ENCODE peak calls at places on chromosomes 2 and 18, in four cellular contexts. H is fibroblast of pulmonary artery, S is retina, L is pons. I is an unnamed sample.

GRCh38 chr2:12754643-12755042 is 37.9 kb downstream of the TRIB2 start:
- DNase-seq in L (no peak), S (no peak), H (no peak), I (peak)

GRCh38 chr18:57841568-57841967 is 38.5 kb upstream of the ATP8B1 start:
- DNase-seq in H (no peak), S (no peak), L (no peak), I (no peak)

GRCh38 chr2:28346587-28346986 is 46.1 kb upstream of the FOSL2 start:
- DNase-seq in L (no peak), S (no peak), H (no peak), I (peak)

GRCh38 chr18:59426855-59427254 is 67.8 kb upstream of the LMAN1 start:
- DNase-seq in L (no peak), S (no peak), H (no peak), I (peak)

GRCh38 chr2:222295368-222296041 is 3.3 kb downstream of the PAX3 start:
- DNase-seq in H (peak), S (peak), L (no peak), I (peak)

GRCh38 chr2:159942149-159942548 is 120.3 kb downstream of the PLA2R1 start:
- DNase-seq in S (no peak), L (no peak), H (peak), I (peak)

GRCh38 chr18:22169889-22170420 is 566 bp downstream of the GATA6 start:
- DNase-seq in L (no peak), H (peak), S (no peak), I (peak)

GRCh38 chr2:45610281-45611019 is 617 bp downstream of the SRBD1 start:
- DNase-seq in L (peak), H (peak), S (peak), I (peak)

GRCh38 chr2:102043560-102043959 is 51.8 kb downstream of the IL1R2 start:
- DNase-seq in L (no peak), S (no peak), H (no peak), I (no peak)

GRCh38 chr18:70419526-70419925 is 130.7 kb downstream of the SOCS6 start:
- DNase-seq in H (peak), L (no peak), S (no peak), I (no peak)

GRCh38 chr2:21650566-21650965 is 526.8 kb downstream of the TDRD15 start:
- DNase-seq in L (no peak), S (no peak), H (no peak), I (no peak)

GRCh38 chr18:37334494-37335125 is 231.0 kb downstream of the CELF4 start:
- DNase-seq in S (peak), H (peak), L (no peak), I (no peak)

GRCh38 chr2:28276076-28276618 is 116.5 kb upstream of the FOSL2 start:
- DNase-seq in S (no peak), L (no peak), H (peak), I (no peak)

GRCh38 chr18:9772847-9773677 is 65.0 kb downstream of the RAB31 start:
- DNase-seq in S (peak), H (no peak), L (no peak), I (no peak)

GRCh38 chr18:55405655-55406373 is 182.2 kb downstream of the TCF4 start:
- DNase-seq in H (peak), S (no peak), L (peak), I (peak)

GRCh38 chr2:68926782-68927181 is 25.9 kb downstream of the GKN2 start:
- DNase-seq in L (no peak), H (no peak), S (no peak), I (no peak)

GRCh38 chr2:17056236-17056635 is 390.6 kb upstream of the CYRIA start:
- DNase-seq in S (no peak), H (no peak), L (no peak), I (no peak)

GRCh38 chr2:30139131-30139870 is 7.5 kb upstream of the YPEL5 start:
- DNase-seq in S (no peak), H (no peak), L (no peak), I (no peak)

GRCh38 chr2:202114798-202115197 is 41.7 kb downstream of the KIAA2012 start:
- DNase-seq in S (no peak), L (no peak), H (no peak), I (no peak)

GRCh38 chr18:12119358-12119757 is 25.7 kb downstream of the ANKRD62 start:
- DNase-seq in H (no peak), L (no peak), S (no peak), I (no peak)

GRCh38 chr2:216687111-216687510 is 8.2 kb downstream of the IGFBP5 start:
- DNase-seq in H (no peak), L (no peak), S (no peak), I (no peak)

GRCh38 chr18:11857177-11857887 is 6.1 kb downstream of the CHMP1B start:
- DNase-seq in S (no peak), L (peak), H (peak), I (peak)

GRCh38 chr2:159574246-159574645 is 42.1 kb downstream of the BAZ2B start:
- DNase-seq in S (no peak), L (no peak), H (peak), I (no peak)

GRCh38 chr2:105055613-105056012 is 17.7 kb downstream of the MRPS9 start:
- DNase-seq in S (no peak), H (peak), L (no peak), I (no peak)

GRCh38 chr2:120245520-120245835 is 7.2 kb upstream of the RALB start:
- DNase-seq in L (no peak), S (no peak), H (no peak), I (peak)

GRCh38 chr18:23545247-23545789 is 41.0 kb downstream of the NPC1 start:
- DNase-seq in S (no peak), H (no peak), L (no peak), I (no peak)

GRCh38 chr2:25537526-25537925 is 135.9 kb downstream of the DTNB start:
- DNase-seq in H (no peak), L (no peak), S (no peak), I (no peak)

GRCh38 chr2:239262484-239263230 is 138.2 kb downstream of the HDAC4 start:
- DNase-seq in S (no peak), L (no peak), H (no peak), I (no peak)

GRCh38 chr2:202185156-202185555 is 53.2 kb downstream of the SUMO1 start:
- DNase-seq in S (no peak), H (no peak), L (no peak), I (no peak)

GRCh38 chr2:127157651-127158460 is 50.9 kb upstream of the BIN1 start:
- DNase-seq in S (peak), L (no peak), H (no peak), I (peak)

GRCh38 chr2:42086500-42086953 is 38.7 kb downstream of the PKDCC start:
- DNase-seq in S (peak), L (peak), H (peak), I (peak)

GRCh38 chr2:197311521-197312033 is 997 bp upstream of the ANKRD44 start:
- DNase-seq in H (no peak), S (peak), L (no peak), I (no peak)

GRCh38 chr2:75790790-75791467 is 80.2 kb upstream of the GCFC2 start:
- DNase-seq in H (no peak), S (no peak), L (no peak), I (no peak)

GRCh38 chr2:84891355-84892010 is 10.6 kb upstream of the TRABD2A start:
- DNase-seq in L (no peak), S (no peak), H (no peak), I (no peak)

GRCh38 chr2:191620144-191620543 is 57.8 kb upstream of the NABP1 start:
- DNase-seq in L (no peak), S (no peak), H (peak), I (no peak)

I was measured in left kidney.